ENCODE peak calls at places on chromosomes 13 and 19, in five cellular contexts. I is mucosa of descending colon, W is NCI-H1105, J is globus pallidus, A is B cell. C is an unnamed sample.

GRCh38 chr19:38395381-38396127 is 7.1 kb downstream of the SPRED3 start:
- DNase-seq in A (peak), W (no peak), I (no peak), J (no peak), C (no peak)

GRCh38 chr13:70613295-70613694 is 505.0 kb upstream of the KLHL1 start:
- DNase-seq in J (no peak), W (no peak), A (no peak), I (no peak), C (no peak)

GRCh38 chr19:50649433-50650391 is at the start of gene C19orf81:
- DNase-seq in J (no peak), A (no peak), I (no peak), W (no peak), C (no peak)

GRCh38 chr19:45766919-45767346 is 2.1 kb downstream of the SIX5 start:
- DNase-seq in J (no peak), I (no peak), A (no peak), W (no peak), C (no peak)

GRCh38 chr13:105908581-105908980 is 626.9 kb downstream of the EFNB2 start:
- DNase-seq in W (no peak), A (no peak), I (no peak), J (no peak), C (no peak)

GRCh38 chr13:113115363-113116205 is 7.0 kb upstream of the F10 start:
- DNase-seq in W (no peak), J (no peak), A (no peak), I (no peak), C (no peak)

GRCh38 chr19:11435833-11436313 is 438 bp downstream of the PRKCSH start:
- DNase-seq in W (no peak), J (no peak), I (peak), A (no peak), C (no peak)

GRCh38 chr13:61536443-61536842 is 120.8 kb upstream of the PCDH20 start:
- DNase-seq in A (no peak), W (no peak), J (no peak), I (no peak), C (no peak)

GRCh38 chr13:30033681-30034447 is 183.4 kb upstream of the UBL3 start:
- DNase-seq in A (no peak), I (no peak), J (peak), W (no peak), C (peak)

GRCh38 chr13:110228936-110229904 is 77.7 kb downstream of the COL4A1 start:
- DNase-seq in A (no peak), J (no peak), W (no peak), I (no peak), C (no peak)

GRCh38 chr19:33245948-33246728 is 20.5 kb upstream of the SLC7A10 start:
- DNase-seq in A (no peak), W (no peak), J (no peak), I (no peak), C (no peak)

GRCh38 chr19:38362076-38362945 is 12.1 kb upstream of the PSMD8 start:
- DNase-seq in A (peak), W (peak), I (peak), J (no peak), C (no peak)

GRCh38 chr19:15438124-15438496 is 11.6 kb downstream of the WIZ start:
- DNase-seq in A (no peak), I (no peak), J (no peak), W (no peak), C (no peak)

GRCh38 chr19:11452814-11453335 is 17.4 kb downstream of the PRKCSH start:
- DNase-seq in J (no peak), A (no peak), I (no peak), W (no peak), C (no peak)

GRCh38 chr19:53192771-53193533 is at the start of gene ZNF665:
- DNase-seq in J (peak), I (peak), W (peak), A (peak), C (peak)

GRCh38 chr13:93859666-93860065 is 619.8 kb downstream of the DCT start:
- DNase-seq in W (no peak), I (no peak), J (no peak), A (no peak), C (no peak)

GRCh38 chr19:51572908-51573307 is 1.8 kb downstream of the ZNF175 start:
- DNase-seq in A (no peak), W (no peak), I (no peak), J (no peak), C (no peak)

GRCh38 chr13:93561553-93561952 is 334.9 kb downstream of the GPC6 start:
- DNase-seq in I (no peak), A (no peak), J (no peak), W (no peak), C (no peak)

GRCh38 chr13:109400192-109400591 is 386.2 kb downstream of the IRS2 start:
- DNase-seq in W (no peak), J (peak), I (peak), A (no peak), C (peak)

GRCh38 chr19:48798937-48799336 is 11.9 kb downstream of the BCAT2 start:
- DNase-seq in J (no peak), A (no peak), W (no peak), I (no peak), C (no peak)

GRCh38 chr19:39160523-39160861 is 34.9 kb downstream of the PAK4 start:
- DNase-seq in J (no peak), W (no peak), I (no peak), A (no peak), C (no peak)

GRCh38 chr19:16180611-16181010 is 4.6 kb upstream of the FAM32A start:
- DNase-seq in A (no peak), W (no peak), J (no peak), I (no peak), C (no peak)

GRCh38 chr13:45292176-45292575 is 48.8 kb downstream of the TPT1 start:
- DNase-seq in W (no peak), A (no peak), I (no peak), J (no peak), C (no peak)

GRCh38 chr13:63605403-63605802 is 2189.8 kb upstream of the PCDH20 start:
- DNase-seq in J (no peak), I (no peak), A (no peak), W (no peak), C (no peak)

GRCh38 chr13:23724196-23724970 is 154.2 kb downstream of the TNFRSF19 start:
- DNase-seq in I (no peak), A (no peak), W (no peak), J (no peak), C (no peak)

GRCh38 chr19:7914598-7915045 is at the start of gene TGFBR3L:
- DNase-seq in W (no peak), A (peak), I (no peak), J (no peak), C (no peak)